ENCODE peak calls at places on chromosome 20, in four cellular contexts. L, N, Q and D are unnamed samples.

GRCh38 chr20:47546184-47547033 is 44.7 kb downstream of the NCOA3 start:
- DNase-seq in L (peak), N (no peak), Q (peak), D (no peak)

GRCh38 chr20:20611165-20611564 is 101.3 kb downstream of the RALGAPA2 start:
- DNase-seq in L (peak), N (no peak), Q (no peak), D (no peak)

GRCh38 chr20:48198951-48199431 is 413.7 kb upstream of the SULF2 start:
- DNase-seq in L (no peak), N (no peak), Q (no peak), D (no peak)

GRCh38 chr20:24492031-24492607 is 22.7 kb downstream of the SYNDIG1 start:
- DNase-seq in L (no peak), N (no peak), Q (no peak), D (no peak)

GRCh38 chr20:3994125-3994524 is 21.2 kb downstream of the RNF24 start:
- DNase-seq in L (no peak), N (no peak), Q (no peak), D (no peak)

GRCh38 chr20:44002861-44003260 is 88.2 kb downstream of the TOX2 start:
- DNase-seq in L (no peak), N (no peak), Q (no peak), D (no peak)

GRCh38 chr20:49450281-49450707 is 32.2 kb downstream of the KCNB1 start:
- DNase-seq in L (peak), N (no peak), Q (no peak), D (no peak)

GRCh38 chr20:24149175-24149574 is 160.6 kb upstream of the GGTLC1 start:
- DNase-seq in L (no peak), N (no peak), Q (no peak), D (no peak)

GRCh38 chr20:7916648-7917047 is 23.6 kb downstream of the HAO1 start:
- DNase-seq in L (no peak), N (no peak), Q (no peak), D (no peak)

GRCh38 chr20:35673884-35674283 is 9.2 kb upstream of the CPNE1 start:
- DNase-seq in L (no peak), N (no peak), Q (no peak), D (no peak)

GRCh38 chr20:1555952-1556351 is 1.6 kb downstream of the SIRPD start:
- DNase-seq in L (no peak), N (no peak), Q (no peak), D (no peak)

GRCh38 chr20:49479785-49480184 is 2.7 kb downstream of the KCNB1 start:
- DNase-seq in L (no peak), N (no peak), Q (no peak), D (no peak)

GRCh38 chr20:2103454-2104153 is 2.0 kb downstream of the STK35 start:
- DNase-seq in L (peak), N (no peak), Q (peak), D (no peak)

GRCh38 chr20:44948107-44948506 is 12.1 kb downstream of the TOMM34 start:
- DNase-seq in L (no peak), N (no peak), Q (no peak), D (no peak)

GRCh38 chr20:59580208-59580980 is 23.9 kb upstream of the PHACTR3 start:
- DNase-seq in L (no peak), N (no peak), Q (no peak), D (no peak)

GRCh38 chr20:62918830-62919229 is 7.5 kb downstream of the DIDO1 start:
- DNase-seq in L (no peak), N (no peak), Q (no peak), D (no peak)

GRCh38 chr20:51335329-51335841 is 207.1 kb downstream of the NFATC2 start:
- DNase-seq in L (peak), N (peak), Q (peak), D (no peak)